ENCODE peak calls at places on chromosome 22, in seven cellular contexts. J, H, P, F, E, V and M are unnamed samples.
A peak's percentile ranks its signal among the peaks of the same experiment; 100 is the strongest.

GRCh38 chr22:17918840-17919239 is 105.5 kb downstream of the MICAL3 start:
- DNase-seq in E (no peak), H (peak; percentile 64), V (no peak), J (no peak), P (no peak), F (no peak), M (no peak)

GRCh38 chr22:41762980-41763779 is 37.3 kb upstream of the CCDC134 start:
- DNase-seq in F (peak; percentile 16), H (no peak), E (peak; percentile 64), V (peak; percentile 82), J (no peak), P (no peak), M (peak; percentile 20)

GRCh38 chr22:29621761-29622526 is 18.5 kb downstream of the NF2 start:
- DNase-seq in E (no peak), J (no peak), H (peak; percentile 97), V (peak; percentile 97), P (peak; percentile 94), F (no peak), M (no peak)

GRCh38 chr22:41565403-41566054 is 4.7 kb downstream of the CSDC2 start:
- DNase-seq in V (peak; percentile 79), F (no peak), P (peak; percentile 83), E (no peak), J (peak; percentile 49), H (peak; percentile 89), M (no peak)

GRCh38 chr22:44947029-44947428 is 62.8 kb downstream of the PHF21B start:
- DNase-seq in F (no peak), V (no peak), H (no peak), E (no peak), J (no peak), P (no peak), M (no peak)

GRCh38 chr22:30806391-30806861 is 111.8 kb downstream of the OSBP2 start:
- DNase-seq in H (peak; percentile 67), J (no peak), F (no peak), P (peak; percentile 43), E (no peak), V (peak; percentile 79), M (no peak)

GRCh38 chr22:17192186-17192585 is 27.0 kb downstream of the ADA2 start:
- DNase-seq in F (no peak), H (no peak), J (no peak), P (no peak), E (no peak), V (no peak), M (no peak)

GRCh38 chr22:45207981-45208664 is 32.6 kb downstream of the KIAA0930 start:
- DNase-seq in F (no peak), H (peak; percentile 95), J (peak; percentile 19), E (no peak), P (peak; percentile 57), V (peak; percentile 94), M (no peak)

GRCh38 chr22:31083377-31083768 is 2.3 kb downstream of the SMTN start:
- DNase-seq in F (no peak), J (no peak), V (no peak), P (no peak), E (no peak), H (no peak), M (no peak)

GRCh38 chr22:20174785-20175596 is 24.1 kb upstream of the CCDC188 start:
- DNase-seq in E (no peak), F (no peak), V (no peak), J (no peak), P (peak; percentile 6), H (peak; percentile 9), M (no peak)

GRCh38 chr22:31556627-31557203 is 60.4 kb downstream of the SFI1 start:
- DNase-seq in V (peak; percentile 36), J (no peak), E (peak; percentile 11), F (no peak), H (peak; percentile 46), P (peak; percentile 62), M (no peak)

GRCh38 chr22:20648306-20648903 is 125.5 kb upstream of the SERPIND1 start:
- DNase-seq in H (no peak), E (no peak), F (no peak), P (no peak), J (no peak), V (no peak), M (no peak)

DNA sequence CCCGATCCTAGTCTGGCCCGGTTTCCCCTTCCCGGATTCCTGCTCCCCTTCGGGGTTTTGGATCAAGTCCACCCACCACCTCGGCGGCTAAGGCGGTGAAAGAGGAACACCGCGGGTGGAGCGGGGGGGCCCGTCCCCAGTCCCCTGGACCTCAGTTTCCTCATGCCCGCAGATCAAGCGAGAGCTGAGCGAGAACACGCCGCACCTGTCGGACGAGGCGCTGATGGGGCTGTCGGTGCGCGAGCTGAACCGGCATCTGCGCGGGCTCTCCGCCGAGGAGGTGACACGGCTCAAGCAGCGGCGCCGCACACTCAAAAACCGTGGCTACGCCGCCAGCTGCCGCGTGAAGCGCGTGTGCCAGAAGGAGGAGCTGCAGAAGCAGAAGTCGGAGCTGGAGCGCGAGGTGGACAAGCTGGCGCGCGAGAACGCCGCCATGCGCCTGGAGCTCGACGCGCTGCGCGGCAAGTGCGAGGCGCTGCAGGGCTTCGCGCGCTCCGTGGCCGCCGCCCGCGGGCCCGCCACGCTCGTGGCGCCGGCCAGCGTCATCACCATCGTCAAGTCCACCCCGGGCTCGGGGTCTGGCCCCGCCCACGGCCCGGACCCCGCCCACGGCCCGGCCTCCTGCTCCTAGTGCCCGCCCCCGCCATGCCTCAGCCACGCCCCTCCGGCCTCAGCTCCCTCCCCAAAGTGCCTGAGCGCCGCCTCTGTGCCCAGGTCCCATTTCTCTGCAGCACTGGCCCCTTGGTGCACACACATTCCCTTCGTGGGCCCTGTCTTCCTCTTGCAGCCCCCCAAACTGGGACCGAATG is 12.7 kb downstream of the MAFF start:
- DNase-seq in V (peak; percentile 72), H (peak; percentile 49), E (peak; percentile 73), P (peak; percentile 49), F (peak; percentile 71), J (peak; percentile 81), M (peak; percentile 53)
- TF ChIP-seq CTCF in V (peak; percentile 12), H (no peak), E (peak; percentile 19), P (no peak), F (no peak), J (peak; percentile 29), M (no peak)

GRCh38 chr22:37032134-37032534 is 12.6 kb downstream of the MPST start:
- DNase-seq in E (no peak), J (no peak), F (no peak), V (peak; percentile 48), H (no peak), P (no peak), M (no peak)

GRCh38 chr22:37032535-37033460 is 13.3 kb downstream of the MPST start:
- DNase-seq in P (peak; percentile 85), H (peak; percentile 37), E (no peak), V (peak; percentile 96), F (no peak), J (peak; percentile 87), M (no peak)

GRCh38 chr22:37033605-37034430 is 14.3 kb downstream of the MPST start:
- DNase-seq in H (no peak), V (no peak), E (no peak), P (no peak), J (peak; percentile 72), F (no peak), M (no peak)

GRCh38 chr22:37028692-37029674 is 9.4 kb downstream of the MPST start:
- DNase-seq in V (no peak), H (no peak), E (no peak), J (peak; percentile 45), P (no peak), F (no peak), M (no peak)

DNA sequence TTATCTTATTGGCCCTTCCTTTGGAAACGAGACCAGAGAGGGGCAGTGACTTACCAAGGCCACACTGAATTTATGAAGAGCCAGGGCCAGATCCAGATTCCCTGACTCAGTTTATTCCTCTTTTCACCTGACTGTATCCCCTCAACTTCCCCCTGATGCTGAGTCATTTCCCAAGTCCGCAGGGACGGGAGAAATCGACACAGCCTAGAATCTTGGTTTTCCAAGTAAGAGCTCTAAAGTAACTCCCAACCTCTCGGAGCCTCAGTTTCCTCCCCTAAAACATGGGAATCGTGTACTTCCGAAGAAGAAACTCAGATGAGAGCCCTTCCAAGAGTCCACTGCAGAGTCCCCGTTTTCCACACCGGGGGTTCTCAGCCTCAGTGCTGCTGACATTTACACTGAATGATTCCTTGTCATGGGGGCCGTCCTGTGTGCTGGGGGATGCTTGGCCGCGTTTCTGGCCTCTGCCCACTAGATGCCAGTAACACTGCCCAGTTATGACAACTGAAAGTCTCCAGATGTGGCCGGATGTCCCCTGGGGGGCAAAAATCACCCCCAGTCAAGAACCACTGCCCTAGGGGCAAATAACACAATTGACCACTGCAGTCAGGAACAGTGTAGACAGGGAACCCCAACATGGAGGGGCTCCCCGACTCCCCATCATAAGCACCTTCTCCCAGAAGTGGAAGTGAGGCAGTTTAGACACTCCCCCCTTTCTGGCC is 11.2 kb downstream of the MPST start:
- DNase-seq in E (no peak), F (no peak), V (no peak), H (no peak), P (no peak), J (peak; percentile 37), M (no peak)
- TF ChIP-seq CTCF in E (no peak), F (no peak), V (no peak), H (no peak), P (no peak), J (no peak), M (no peak)

GRCh38 chr22:32822188-32822877 is 20.8 kb downstream of the TIMP3 start:
- DNase-seq in J (no peak), H (no peak), P (no peak), F (no peak), E (no peak), V (no peak), M (no peak)

GRCh38 chr22:32824531-32825315 is 23.2 kb downstream of the TIMP3 start:
- DNase-seq in H (no peak), V (no peak), E (no peak), F (no peak), P (no peak), J (no peak), M (no peak)

GRCh38 chr22:32820131-32820882 is 18.8 kb downstream of the TIMP3 start:
- DNase-seq in E (no peak), F (no peak), V (peak; percentile 86), J (no peak), P (no peak), H (peak; percentile 41), M (no peak)

GRCh38 chr22:32826537-32826936 is 25.0 kb downstream of the TIMP3 start:
- DNase-seq in H (no peak), F (no peak), E (no peak), P (no peak), J (no peak), V (no peak), M (no peak)

GRCh38 chr22:32823024-32823730 is 21.7 kb downstream of the TIMP3 start:
- DNase-seq in P (peak; percentile 59), V (peak; percentile 61), E (peak; percentile 39), J (no peak), H (peak; percentile 44), F (no peak), M (no peak)
- TF ChIP-seq CTCF in P (peak; percentile 63), V (peak; percentile 58), E (peak; percentile 62), J (peak; percentile 52), H (peak; percentile 38), F (no peak), M (no peak)

GRCh38 chr22:36549033-36549432 is 20.1 kb upstream of the EIF3D start:
- DNase-seq in E (no peak), P (no peak), J (no peak), V (no peak), H (no peak), F (no peak), M (no peak)
- TF ChIP-seq CTCF in E (no peak), P (no peak), J (no peak), V (no peak), H (no peak), F (no peak), M (no peak)